ENCODE peak calls at places on chromosomes 12 and 14, in nine cellular contexts. C, F, H, X, O, L, Y, W and N are unnamed samples.

GRCh38 chr12:42091769-42092168 is 52.9 kb downstream of the GXYLT1 start:
- DNase-seq in W (no peak), F (no peak), O (no peak), X (no peak), C (no peak), H (no peak), L (no peak), Y (peak; percentile 1), N (no peak)

GRCh38 chr12:14273911-14274306 is 91.6 kb upstream of the ATF7IP start:
- DNase-seq in Y (no peak), L (no peak), W (no peak), C (peak; percentile 57), H (no peak), O (no peak), X (no peak), F (no peak), N (no peak)

GRCh38 chr14:97544581-97544980 is 747.4 kb downstream of the VRK1 start:
- DNase-seq in C (no peak), Y (no peak), H (no peak), X (no peak), W (no peak), O (no peak), L (no peak), F (no peak), N (no peak)

GRCh38 chr14:22829661-22830328 is at the start of gene MRPL52:
- DNase-seq in C (peak; percentile 84), W (peak; percentile 92), F (peak; percentile 88), L (peak; percentile 73), X (peak; percentile 96), Y (peak; percentile 79), O (peak; percentile 95), H (peak; percentile 90), N (peak; percentile 83)

GRCh38 chr12:75884465-75884985 is 147.1 kb downstream of the PHLDA1 start:
- DNase-seq in H (no peak), Y (no peak), F (no peak), X (no peak), O (no peak), C (no peak), L (no peak), W (no peak), N (no peak)

GRCh38 chr12:26853303-26854027 is 20.5 kb upstream of the ITPR2 start:
- DNase-seq in W (peak; percentile 82), Y (peak; percentile 39), H (peak; percentile 52), X (peak; percentile 86), C (peak; percentile 49), O (peak; percentile 76), F (peak; percentile 59), L (peak; percentile 52), N (peak; percentile 50)

GRCh38 chr12:64221656-64222010 is 463 bp downstream of the KICS2 start:
- DNase-seq in O (peak; percentile 93), Y (peak; percentile 79), X (peak; percentile 72), F (peak; percentile 38), W (peak; percentile 80), H (peak; percentile 83), C (peak; percentile 79), L (peak; percentile 75), N (peak; percentile 43)

GRCh38 chr12:552466-552865 is 92.7 kb downstream of the B4GALNT3 start:
- DNase-seq in L (no peak), F (no peak), W (no peak), H (no peak), O (no peak), X (no peak), C (no peak), Y (no peak), N (no peak)